ENCODE peak calls at places on chromosomes 13 and 19, in ten cellular contexts. One of them, this sample, is unnamed. For H3K9me3, the result is how much of the 10 kb centered on the place peaks cover.

GRCh38 chr19:40673377-40673776 is 17.1 kb downstream of the NUMBL start:
- DNase-seq in transverse colon: no peak
- DNase-seq in A549: no peak
- DNase-seq in Karpas-422: no peak
- DNase-seq in CD8-positive, alpha-beta T cell: no peak
- DNase-seq in esophagus squamous epithelium: no peak
- DNase-seq in left ventricle myocardium inferior: no peak
- DNase-seq in breast epithelium: no peak
- DNase-seq in body of pancreas: no peak
- DNase-seq in effector memory CD4-positive, alpha-beta T cell: no peak
- DNase-seq in this sample: no peak

GRCh38 chr19:3359850-3360493 is 6.4 kb upstream of the NFIC start:
- DNase-seq in transverse colon: no peak
- DNase-seq in A549: no peak
- DNase-seq in Karpas-422: peak
- DNase-seq in CD8-positive, alpha-beta T cell: peak
- DNase-seq in esophagus squamous epithelium: no peak
- DNase-seq in left ventricle myocardium inferior: no peak
- DNase-seq in breast epithelium: no peak
- DNase-seq in body of pancreas: peak
- DNase-seq in effector memory CD4-positive, alpha-beta T cell: no peak
- DNase-seq in this sample: no peak

GRCh38 chr13:59837101-59837500 is 326.6 kb downstream of the DIAPH3 start:
- DNase-seq in transverse colon: no peak
- DNase-seq in A549: no peak
- DNase-seq in Karpas-422: no peak
- DNase-seq in CD8-positive, alpha-beta T cell: no peak
- DNase-seq in esophagus squamous epithelium: no peak
- DNase-seq in left ventricle myocardium inferior: no peak
- DNase-seq in breast epithelium: no peak
- DNase-seq in body of pancreas: no peak
- DNase-seq in effector memory CD4-positive, alpha-beta T cell: no peak
- DNase-seq in this sample: no peak

GRCh38 chr19:42246143-42246868 is 3.9 kb upstream of the GSK3A start:
- DNase-seq in transverse colon: peak
- DNase-seq in A549: peak
- DNase-seq in Karpas-422: no peak
- DNase-seq in CD8-positive, alpha-beta T cell: peak
- DNase-seq in esophagus squamous epithelium: no peak
- DNase-seq in left ventricle myocardium inferior: peak
- DNase-seq in breast epithelium: peak
- DNase-seq in body of pancreas: peak
- DNase-seq in effector memory CD4-positive, alpha-beta T cell: no peak
- DNase-seq in this sample: no peak

GRCh38 chr13:45989607-45990006 is 62.9 kb downstream of the ZC3H13 start:
- DNase-seq in transverse colon: no peak
- DNase-seq in A549: no peak
- DNase-seq in Karpas-422: no peak
- DNase-seq in CD8-positive, alpha-beta T cell: no peak
- DNase-seq in esophagus squamous epithelium: no peak
- DNase-seq in left ventricle myocardium inferior: no peak
- DNase-seq in breast epithelium: no peak
- DNase-seq in body of pancreas: no peak
- DNase-seq in effector memory CD4-positive, alpha-beta T cell: no peak
- DNase-seq in this sample: no peak

GRCh38 chr13:39655569-39656324 is at the start of gene COG6:
- DNase-seq in transverse colon: peak
- DNase-seq in A549: peak
- DNase-seq in Karpas-422: peak
- DNase-seq in CD8-positive, alpha-beta T cell: peak
- DNase-seq in esophagus squamous epithelium: peak
- DNase-seq in left ventricle myocardium inferior: peak
- DNase-seq in breast epithelium: peak
- DNase-seq in body of pancreas: peak
- DNase-seq in effector memory CD4-positive, alpha-beta T cell: peak
- DNase-seq in this sample: peak

GRCh38 chr19:44570984-44571684 is 41.7 kb upstream of the CEACAM20 start:
- DNase-seq in transverse colon: peak
- DNase-seq in A549: peak
- DNase-seq in Karpas-422: peak
- DNase-seq in CD8-positive, alpha-beta T cell: peak
- DNase-seq in esophagus squamous epithelium: no peak
- DNase-seq in left ventricle myocardium inferior: no peak
- DNase-seq in breast epithelium: peak
- DNase-seq in body of pancreas: peak
- DNase-seq in effector memory CD4-positive, alpha-beta T cell: no peak
- DNase-seq in this sample: no peak

GRCh38 chr13:94480672-94481145 is 1.2 kb upstream of the DCT start:
- DNase-seq in transverse colon: no peak
- DNase-seq in A549: no peak
- DNase-seq in Karpas-422: no peak
- DNase-seq in CD8-positive, alpha-beta T cell: no peak
- DNase-seq in esophagus squamous epithelium: no peak
- DNase-seq in left ventricle myocardium inferior: peak
- DNase-seq in breast epithelium: no peak
- DNase-seq in body of pancreas: no peak
- DNase-seq in effector memory CD4-positive, alpha-beta T cell: no peak
- DNase-seq in this sample: no peak

GRCh38 chr13:95801825-95802224 is 124.9 kb downstream of the DNAJC3 start:
- DNase-seq in transverse colon: no peak
- DNase-seq in A549: no peak
- DNase-seq in Karpas-422: no peak
- DNase-seq in CD8-positive, alpha-beta T cell: no peak
- DNase-seq in esophagus squamous epithelium: no peak
- DNase-seq in left ventricle myocardium inferior: no peak
- DNase-seq in breast epithelium: no peak
- DNase-seq in body of pancreas: no peak
- DNase-seq in effector memory CD4-positive, alpha-beta T cell: no peak
- DNase-seq in this sample: no peak

GRCh38 chr19:37594982-37595382 is 306 bp downstream of the ZNF540 start:
- DNase-seq in transverse colon: peak
- DNase-seq in A549: no peak
- DNase-seq in Karpas-422: peak
- DNase-seq in CD8-positive, alpha-beta T cell: peak
- DNase-seq in esophagus squamous epithelium: peak
- DNase-seq in left ventricle myocardium inferior: peak
- DNase-seq in breast epithelium: peak
- DNase-seq in body of pancreas: peak
- DNase-seq in effector memory CD4-positive, alpha-beta T cell: peak
- DNase-seq in this sample: no peak

GRCh38 chr13:73966331-73966730 is 167.9 kb downstream of the KLF12 start:
- DNase-seq in transverse colon: no peak
- DNase-seq in A549: no peak
- DNase-seq in Karpas-422: peak
- DNase-seq in CD8-positive, alpha-beta T cell: no peak
- DNase-seq in esophagus squamous epithelium: no peak
- DNase-seq in left ventricle myocardium inferior: no peak
- DNase-seq in breast epithelium: no peak
- DNase-seq in body of pancreas: no peak
- DNase-seq in effector memory CD4-positive, alpha-beta T cell: no peak
- DNase-seq in this sample: no peak

GRCh38 chr19:34505321-34506025 is 23.9 kb downstream of the WTIP start:
- DNase-seq in transverse colon: no peak
- DNase-seq in A549: no peak
- DNase-seq in Karpas-422: no peak
- DNase-seq in CD8-positive, alpha-beta T cell: no peak
- DNase-seq in esophagus squamous epithelium: no peak
- DNase-seq in left ventricle myocardium inferior: no peak
- DNase-seq in breast epithelium: peak
- DNase-seq in body of pancreas: no peak
- DNase-seq in effector memory CD4-positive, alpha-beta T cell: no peak
- DNase-seq in this sample: no peak

GRCh38 chr19:29610574-29611271 is 4.6 kb downstream of the POP4 start:
- DNase-seq in transverse colon: peak
- DNase-seq in A549: peak
- DNase-seq in Karpas-422: peak
- DNase-seq in CD8-positive, alpha-beta T cell: peak
- DNase-seq in esophagus squamous epithelium: peak
- DNase-seq in left ventricle myocardium inferior: peak
- DNase-seq in breast epithelium: peak
- DNase-seq in body of pancreas: peak
- DNase-seq in effector memory CD4-positive, alpha-beta T cell: peak
- DNase-seq in this sample: peak

GRCh38 chr13:54287062-54287764 is 1258.6 kb downstream of the OLFM4 start:
- DNase-seq in transverse colon: no peak
- DNase-seq in A549: no peak
- DNase-seq in Karpas-422: no peak
- DNase-seq in CD8-positive, alpha-beta T cell: no peak
- DNase-seq in esophagus squamous epithelium: no peak
- DNase-seq in left ventricle myocardium inferior: no peak
- DNase-seq in breast epithelium: no peak
- DNase-seq in body of pancreas: no peak
- DNase-seq in effector memory CD4-positive, alpha-beta T cell: no peak
- DNase-seq in this sample: no peak
- H3K9me3 ChIP-seq in transverse colon: under half
- H3K9me3 ChIP-seq in A549: under half
- H3K9me3 ChIP-seq in Karpas-422: under half
- H3K9me3 ChIP-seq in CD8-positive, alpha-beta T cell: under half
- H3K9me3 ChIP-seq in esophagus squamous epithelium: under half
- H3K9me3 ChIP-seq in left ventricle myocardium inferior: half or more
- H3K9me3 ChIP-seq in breast epithelium: under half
- H3K9me3 ChIP-seq in body of pancreas: under half
- H3K9me3 ChIP-seq in effector memory CD4-positive, alpha-beta T cell: under half
- H3K9me3 ChIP-seq in this sample: under half

GRCh38 chr19:47021536-47022139 is 2.0 kb downstream of the NPAS1 start:
- DNase-seq in transverse colon: no peak
- DNase-seq in A549: peak
- DNase-seq in Karpas-422: no peak
- DNase-seq in CD8-positive, alpha-beta T cell: no peak
- DNase-seq in esophagus squamous epithelium: no peak
- DNase-seq in left ventricle myocardium inferior: no peak
- DNase-seq in breast epithelium: no peak
- DNase-seq in body of pancreas: no peak
- DNase-seq in effector memory CD4-positive, alpha-beta T cell: no peak
- DNase-seq in this sample: no peak

GRCh38 chr19:47022541-47023447 is 3.2 kb downstream of the NPAS1 start:
- DNase-seq in transverse colon: no peak
- DNase-seq in A549: no peak
- DNase-seq in Karpas-422: no peak
- DNase-seq in CD8-positive, alpha-beta T cell: no peak
- DNase-seq in esophagus squamous epithelium: no peak
- DNase-seq in left ventricle myocardium inferior: no peak
- DNase-seq in breast epithelium: no peak
- DNase-seq in body of pancreas: no peak
- DNase-seq in effector memory CD4-positive, alpha-beta T cell: no peak
- DNase-seq in this sample: no peak

GRCh38 chr19:47020992-47021496 is 1.4 kb downstream of the NPAS1 start:
- DNase-seq in transverse colon: no peak
- DNase-seq in A549: peak
- DNase-seq in Karpas-422: no peak
- DNase-seq in CD8-positive, alpha-beta T cell: no peak
- DNase-seq in esophagus squamous epithelium: no peak
- DNase-seq in left ventricle myocardium inferior: no peak
- DNase-seq in breast epithelium: no peak
- DNase-seq in body of pancreas: no peak
- DNase-seq in effector memory CD4-positive, alpha-beta T cell: no peak
- DNase-seq in this sample: no peak

GRCh38 chr19:47023448-47023794 is 3.8 kb downstream of the NPAS1 start:
- DNase-seq in transverse colon: no peak
- DNase-seq in A549: no peak
- DNase-seq in Karpas-422: no peak
- DNase-seq in CD8-positive, alpha-beta T cell: no peak
- DNase-seq in esophagus squamous epithelium: no peak
- DNase-seq in left ventricle myocardium inferior: no peak
- DNase-seq in breast epithelium: no peak
- DNase-seq in body of pancreas: no peak
- DNase-seq in effector memory CD4-positive, alpha-beta T cell: no peak
- DNase-seq in this sample: no peak

GRCh38 chr19:47022140-47022536 is 2.5 kb downstream of the NPAS1 start:
- DNase-seq in transverse colon: no peak
- DNase-seq in A549: no peak
- DNase-seq in Karpas-422: no peak
- DNase-seq in CD8-positive, alpha-beta T cell: no peak
- DNase-seq in esophagus squamous epithelium: no peak
- DNase-seq in left ventricle myocardium inferior: no peak
- DNase-seq in breast epithelium: no peak
- DNase-seq in body of pancreas: no peak
- DNase-seq in effector memory CD4-positive, alpha-beta T cell: no peak
- DNase-seq in this sample: no peak
- H3K4me3 ChIP-seq in transverse colon: no peak
- H3K4me3 ChIP-seq in A549: peak
- H3K4me3 ChIP-seq in Karpas-422: no peak
- H3K4me3 ChIP-seq in CD8-positive, alpha-beta T cell: no peak
- H3K4me3 ChIP-seq in esophagus squamous epithelium: no peak
- H3K4me3 ChIP-seq in left ventricle myocardium inferior: no peak
- H3K4me3 ChIP-seq in breast epithelium: no peak
- H3K4me3 ChIP-seq in body of pancreas: no peak
- H3K4me3 ChIP-seq in effector memory CD4-positive, alpha-beta T cell: no peak
- H3K4me3 ChIP-seq in this sample: no peak

GRCh38 chr19:14203258-14203657 is 2.7 kb downstream of the ADGRL1 start:
- DNase-seq in transverse colon: no peak
- DNase-seq in A549: no peak
- DNase-seq in Karpas-422: no peak
- DNase-seq in CD8-positive, alpha-beta T cell: peak
- DNase-seq in esophagus squamous epithelium: no peak
- DNase-seq in left ventricle myocardium inferior: no peak
- DNase-seq in breast epithelium: no peak
- DNase-seq in body of pancreas: no peak
- DNase-seq in effector memory CD4-positive, alpha-beta T cell: no peak
- DNase-seq in this sample: no peak

GRCh38 chr19:14198384-14199376 is 7.3 kb downstream of the ADGRL1 start:
- DNase-seq in transverse colon: no peak
- DNase-seq in A549: peak
- DNase-seq in Karpas-422: peak
- DNase-seq in CD8-positive, alpha-beta T cell: no peak
- DNase-seq in esophagus squamous epithelium: no peak
- DNase-seq in left ventricle myocardium inferior: no peak
- DNase-seq in breast epithelium: no peak
- DNase-seq in body of pancreas: no peak
- DNase-seq in effector memory CD4-positive, alpha-beta T cell: no peak
- DNase-seq in this sample: no peak

DNA sequence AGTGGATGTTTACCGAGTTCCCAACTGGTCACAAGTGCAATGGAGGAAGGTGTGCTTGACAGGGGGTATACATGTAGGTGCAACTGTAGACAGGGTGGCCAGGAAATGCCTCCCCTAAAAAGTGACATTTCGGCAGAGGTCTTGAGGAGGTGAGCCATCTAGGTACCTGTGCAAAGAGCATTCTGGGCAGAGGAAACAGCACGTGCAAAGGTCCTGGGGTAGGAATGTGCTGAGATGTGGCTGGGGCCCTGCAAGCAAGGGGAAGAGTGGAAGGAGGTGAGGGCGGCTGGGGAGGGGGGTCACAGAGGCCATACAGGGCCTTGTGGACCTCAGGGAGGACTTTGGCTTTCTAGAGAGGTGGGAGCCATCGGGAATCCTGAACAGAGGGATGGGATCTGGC is 8.1 kb downstream of the ADGRL1 start:
- DNase-seq in transverse colon: no peak
- DNase-seq in A549: no peak
- DNase-seq in Karpas-422: no peak
- DNase-seq in CD8-positive, alpha-beta T cell: no peak
- DNase-seq in esophagus squamous epithelium: no peak
- DNase-seq in left ventricle myocardium inferior: no peak
- DNase-seq in breast epithelium: no peak
- DNase-seq in body of pancreas: no peak
- DNase-seq in effector memory CD4-positive, alpha-beta T cell: no peak
- DNase-seq in this sample: no peak
- H3K27ac ChIP-seq in transverse colon: no peak
- H3K27ac ChIP-seq in A549: no peak
- H3K27ac ChIP-seq in Karpas-422: no peak
- H3K27ac ChIP-seq in CD8-positive, alpha-beta T cell: no peak
- H3K27ac ChIP-seq in esophagus squamous epithelium: no peak
- H3K27ac ChIP-seq in left ventricle myocardium inferior: no peak
- H3K27ac ChIP-seq in breast epithelium: no peak
- H3K27ac ChIP-seq in body of pancreas: no peak
- H3K27ac ChIP-seq in effector memory CD4-positive, alpha-beta T cell: no peak
- H3K27ac ChIP-seq in this sample: no peak

GRCh38 chr13:99263386-99263785 is 5.2 kb upstream of the GPR18 start:
- DNase-seq in transverse colon: no peak
- DNase-seq in A549: no peak
- DNase-seq in Karpas-422: no peak
- DNase-seq in CD8-positive, alpha-beta T cell: no peak
- DNase-seq in esophagus squamous epithelium: no peak
- DNase-seq in left ventricle myocardium inferior: no peak
- DNase-seq in breast epithelium: no peak
- DNase-seq in body of pancreas: no peak
- DNase-seq in effector memory CD4-positive, alpha-beta T cell: no peak
- DNase-seq in this sample: no peak
- H3K9me3 ChIP-seq in transverse colon: under half
- H3K9me3 ChIP-seq in A549: under half
- H3K9me3 ChIP-seq in Karpas-422: under half
- H3K9me3 ChIP-seq in CD8-positive, alpha-beta T cell: under half
- H3K9me3 ChIP-seq in esophagus squamous epithelium: under half
- H3K9me3 ChIP-seq in left ventricle myocardium inferior: under half
- H3K9me3 ChIP-seq in breast epithelium: under half
- H3K9me3 ChIP-seq in body of pancreas: under half
- H3K9me3 ChIP-seq in effector memory CD4-positive, alpha-beta T cell: under half
- H3K9me3 ChIP-seq in this sample: under half